ENCODE peak calls at places on chromosomes 12 and 14, in seven cellular contexts. P, F, X, N, O, M and G are unnamed samples.

GRCh38 chr14:52069617-52070431 is 965 bp upstream of the NID2 start:
- DNase-seq in P (no peak), F (no peak), X (peak; percentile 67), N (no peak), O (peak; percentile 94), M (peak; percentile 56), G (no peak)

GRCh38 chr14:69573205-69573840 is 1.3 kb downstream of the CCDC177 start:
- DNase-seq in P (no peak), F (no peak), X (no peak), N (no peak), O (no peak), M (no peak), G (no peak)

GRCh38 chr12:7995266-7995963 is 37.1 kb upstream of the FOXJ2 start:
- DNase-seq in P (peak; percentile 67), F (peak; percentile 74), X (peak; percentile 90), N (peak; percentile 76), O (peak; percentile 90), M (peak; percentile 49), G (peak; percentile 91)

GRCh38 chr12:49357099-49357678 is 10.1 kb upstream of the SPATS2 start:
- DNase-seq in P (no peak), F (no peak), X (peak; percentile 74), N (no peak), O (peak; percentile 69), M (no peak), G (no peak)

GRCh38 chr14:77574446-77575125 is 41.9 kb downstream of the SPTLC2 start:
- DNase-seq in P (no peak), F (peak; percentile 18), X (peak; percentile 35), N (no peak), O (peak; percentile 59), M (no peak), G (no peak)

GRCh38 chr14:43369710-43370109 is 1137.4 kb downstream of the FSCB start:
- DNase-seq in P (no peak), F (no peak), X (no peak), N (no peak), O (no peak), M (no peak), G (no peak)

GRCh38 chr12:122753213-122753571 is 568 bp downstream of the DENR start:
- DNase-seq in P (no peak), F (no peak), X (no peak), N (no peak), O (no peak), M (no peak), G (no peak)

GRCh38 chr12:75684678-75685620 is 173.5 kb upstream of the KRR1 start:
- DNase-seq in P (no peak), F (no peak), X (peak; percentile 28), N (no peak), O (peak; percentile 91), M (no peak), G (no peak)

GRCh38 chr12:131388164-131388795 is 322.6 kb upstream of the SFSWAP start:
- DNase-seq in P (no peak), F (no peak), X (no peak), N (no peak), O (no peak), M (no peak), G (no peak)

GRCh38 chr14:76827696-76828301 is 1.6 kb downstream of the LRRC74A start:
- DNase-seq in P (no peak), F (no peak), X (no peak), N (no peak), O (peak; percentile 15), M (no peak), G (no peak)

GRCh38 chr12:119642986-119643385 is 24.9 kb upstream of the PRKAB1 start:
- DNase-seq in P (no peak), F (no peak), X (no peak), N (no peak), O (no peak), M (no peak), G (no peak)

GRCh38 chr14:32399920-32400319 is 70.8 kb downstream of the AKAP6 start:
- DNase-seq in P (no peak), F (no peak), X (no peak), N (no peak), O (no peak), M (no peak), G (no peak)

GRCh38 chr12:12839886-12840285 is 26.7 kb downstream of the DDX47 start:
- DNase-seq in P (peak; percentile 85), F (peak; percentile 25), X (peak; percentile 83), N (no peak), O (peak; percentile 81), M (no peak), G (no peak)

GRCh38 chr14:103123128-103123633 is at the start of gene TNFAIP2:
- DNase-seq in P (peak; percentile 59), F (no peak), X (no peak), N (peak; percentile 58), O (no peak), M (no peak), G (peak; percentile 83)